ENCODE peak calls at places on chromosomes 7 and 10, in five cellular contexts. E is HepG2, A is mammary epithelial cell, R is hepatocyte, C is fibroblast of lung. M is an unnamed sample.

GRCh38 chr10:35552622-35553342 is 52.4 kb upstream of the GJD4 start:
- DNase-seq in E (no peak), A (peak; percentile 19), R (no peak), C (no peak), M (peak; percentile 36)

GRCh38 chr10:112146799-112147198 is 36.8 kb downstream of the GPAM start:
- DNase-seq in E (no peak), A (no peak), R (no peak), C (no peak), M (no peak)

GRCh38 chr7:34723866-34724490 is 66.0 kb downstream of the NPSR1 start:
- DNase-seq in E (no peak), A (no peak), R (no peak), C (no peak), M (no peak)

GRCh38 chr10:13518076-13518692 is 10.6 kb downstream of the BEND7 start:
- DNase-seq in E (no peak), A (no peak), R (peak; percentile 56), C (peak; percentile 27), M (no peak)

GRCh38 chr10:72260588-72261322 is 13.0 kb upstream of the DDIT4 start:
- DNase-seq in E (peak; percentile 88), A (peak; percentile 98), R (peak; percentile 96), C (peak; percentile 99), M (peak; percentile 77)

GRCh38 chr10:113692271-113692670 is 12.6 kb downstream of the CASP7 start:
- DNase-seq in E (no peak), A (no peak), R (no peak), C (no peak), M (no peak)

GRCh38 chr7:135789956-135790355 is 41.3 kb upstream of the FAM180A start:
- DNase-seq in E (no peak), A (no peak), R (no peak), C (no peak), M (peak; percentile 23)

GRCh38 chr10:86339226-86339865 is 27.2 kb downstream of the GRID1 start:
- DNase-seq in E (no peak), A (no peak), R (no peak), C (no peak), M (no peak)

GRCh38 chr7:104962781-104963180 is 51.2 kb upstream of the KMT2E start:
- DNase-seq in E (no peak), A (peak; percentile 97), R (no peak), C (no peak), M (peak; percentile 51)

GRCh38 chr10:70656489-70656888 is 15.8 kb upstream of the ADAMTS14 start:
- DNase-seq in E (no peak), A (peak; percentile 99), R (peak; percentile 51), C (peak; percentile 97), M (peak; percentile 99)

GRCh38 chr7:151689196-151689971 is 169.7 kb upstream of the RHEB start:
- DNase-seq in E (no peak), A (peak; percentile 67), R (no peak), C (peak; percentile 28), M (no peak)

GRCh38 chr10:28367865-28368541 is 65.1 kb upstream of the MPP7 start:
- DNase-seq in E (no peak), A (no peak), R (no peak), C (no peak), M (no peak)

GRCh38 chr7:149877890-149878522 is 4.2 kb downstream of the ATP6V0E2 start:
- DNase-seq in E (no peak), A (no peak), R (no peak), C (no peak), M (no peak)

GRCh38 chr7:12949060-12950045 is 261.9 kb downstream of the ARL4A start:
- DNase-seq in E (peak; percentile 60), A (peak; percentile 38), R (no peak), C (peak; percentile 41), M (no peak)

GRCh38 chr10:113073549-113074189 is 123.6 kb downstream of the TCF7L2 start:
- DNase-seq in E (peak; percentile 91), A (no peak), R (peak; percentile 91), C (peak; percentile 97), M (peak; percentile 98)

GRCh38 chr7:43112941-43113621 is 634 bp downstream of the HECW1 start:
- DNase-seq in E (no peak), A (peak; percentile 37), R (peak; percentile 73), C (peak; percentile 63), M (peak; percentile 86)

GRCh38 chr10:87664276-87664687 is 4.6 kb downstream of the PAPSS2 start:
- DNase-seq in E (no peak), A (no peak), R (no peak), C (no peak), M (no peak)

GRCh38 chr7:32494946-32495297 is 367 bp upstream of the AVL9 start:
- DNase-seq in E (no peak), A (no peak), R (no peak), C (no peak), M (no peak)

GRCh38 chr7:32495298-32496051 is at the start of gene AVL9:
- DNase-seq in E (peak; percentile 91), A (peak; percentile 94), R (peak; percentile 98), C (peak; percentile 94), M (peak; percentile 99)

GRCh38 chr7:32490127-32490796 is at the start of gene LSM5:
- DNase-seq in E (peak; percentile 89), A (peak; percentile 92), R (peak; percentile 95), C (peak; percentile 96), M (peak; percentile 99)

DNA sequence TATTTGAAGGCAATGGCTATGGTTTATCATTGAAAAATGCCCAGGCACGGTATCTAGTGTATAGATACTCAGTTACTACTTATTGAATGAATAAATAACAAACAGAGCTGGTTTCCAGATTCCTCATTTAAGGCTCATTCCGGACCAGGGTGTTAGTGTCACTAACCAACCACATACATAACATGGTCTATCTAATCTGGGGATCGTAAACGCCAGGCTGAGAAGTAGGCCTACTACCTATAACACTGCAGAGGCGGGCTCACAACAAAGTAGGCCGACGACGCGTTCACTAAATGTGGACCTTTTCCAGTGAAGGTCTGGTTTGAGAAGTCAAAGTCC is 423 bp downstream of the LSM5 start:
- DNase-seq in E (peak; percentile 76), A (no peak), R (no peak), C (no peak), M (no peak)
- H2AFZ ChIP-seq in E (no peak overlapping the region), A (peak overlapping the region; percentile 93), R (peak overlapping the region; percentile 75), C (peak overlapping the region; percentile 89), M (peak overlapping the region; percentile 96)

GRCh38 chr10:115030483-115031200 is 62.5 kb upstream of the ATRNL1 start:
- DNase-seq in E (no peak), A (no peak), R (no peak), C (no peak), M (no peak)
- H2AFZ ChIP-seq in E (no peak overlapping the region), A (no peak overlapping the region), R (no peak overlapping the region), C (no peak overlapping the region), M (no peak overlapping the region)

GRCh38 chr7:130152270-130153141 is 52.7 kb downstream of the TMEM209 start:
- DNase-seq in E (no peak), A (no peak), R (no peak), C (no peak), M (peak; percentile 43)
- H2AFZ ChIP-seq in E (no peak overlapping the region), A (no peak overlapping the region), R (no peak overlapping the region), C (no peak overlapping the region), M (no peak overlapping the region)

GRCh38 chr10:44045020-44045419 is 339.9 kb downstream of the CXCL12 start:
- DNase-seq in E (no peak), A (no peak), R (no peak), C (no peak), M (no peak)

GRCh38 chr10:44047361-44047760 is 337.5 kb downstream of the CXCL12 start:
- DNase-seq in E (no peak), A (no peak), R (no peak), C (no peak), M (no peak)

GRCh38 chr10:44043646-44044368 is 341.1 kb downstream of the CXCL12 start:
- DNase-seq in E (no peak), A (no peak), R (no peak), C (no peak), M (no peak)

GRCh38 chr10:44044549-44044948 is 340.3 kb downstream of the CXCL12 start:
- DNase-seq in E (no peak), A (no peak), R (no peak), C (no peak), M (no peak)

DNA sequence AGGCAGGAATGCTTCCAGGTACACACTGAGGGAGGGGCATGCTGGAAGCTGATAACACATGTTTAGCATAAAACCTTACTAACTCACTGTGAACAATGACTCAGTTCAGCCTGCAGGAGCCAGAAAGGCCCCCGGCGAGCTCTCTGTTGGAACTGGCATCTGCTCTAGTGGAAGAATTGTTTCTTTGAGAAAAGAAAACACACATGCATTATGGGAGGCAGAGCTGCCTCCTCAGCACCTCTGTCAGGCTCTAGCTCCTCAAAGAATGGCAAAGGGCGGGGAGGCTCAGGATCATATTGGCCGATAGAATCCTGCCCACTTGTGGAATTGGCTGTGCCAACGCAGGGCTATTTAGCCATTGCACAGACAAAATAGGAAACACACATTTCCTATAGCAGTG is 338.3 kb downstream of the CXCL12 start:
- DNase-seq in E (no peak), A (peak; percentile 73), R (peak; percentile 32), C (no peak), M (peak; percentile 68)
- H2AFZ ChIP-seq in E (no peak overlapping the region), A (no peak overlapping the region), R (no peak overlapping the region), C (no peak overlapping the region), M (no peak overlapping the region)

GRCh38 chr10:123721441-123722049 is 55.4 kb downstream of the GPR26 start:
- DNase-seq in E (no peak), A (no peak), R (no peak), C (no peak), M (no peak)

GRCh38 chr10:123718544-123719060 is 52.4 kb downstream of the GPR26 start:
- DNase-seq in E (no peak), A (no peak), R (no peak), C (no peak), M (no peak)

GRCh38 chr10:123724747-123725146 is 58.6 kb downstream of the GPR26 start:
- DNase-seq in E (no peak), A (no peak), R (no peak), C (no peak), M (no peak)

GRCh38 chr10:123720536-123720935 is 54.4 kb downstream of the GPR26 start:
- DNase-seq in E (no peak), A (no peak), R (no peak), C (no peak), M (no peak)

GRCh38 chr10:123722351-123722750 is 56.2 kb downstream of the GPR26 start:
- DNase-seq in E (no peak), A (no peak), R (no peak), C (no peak), M (no peak)
- H2AFZ ChIP-seq in E (no peak overlapping the region), A (no peak overlapping the region), R (no peak overlapping the region), C (no peak overlapping the region), M (no peak overlapping the region)

GRCh38 chr7:139702811-139703467 is 74.9 kb downstream of the HIPK2 start:
- DNase-seq in E (no peak), A (no peak), R (no peak), C (peak; percentile 54), M (no peak)
- H2AFZ ChIP-seq in E (no peak overlapping the region), A (no peak overlapping the region), R (no peak overlapping the region), C (no peak overlapping the region), M (no peak overlapping the region)

DNA sequence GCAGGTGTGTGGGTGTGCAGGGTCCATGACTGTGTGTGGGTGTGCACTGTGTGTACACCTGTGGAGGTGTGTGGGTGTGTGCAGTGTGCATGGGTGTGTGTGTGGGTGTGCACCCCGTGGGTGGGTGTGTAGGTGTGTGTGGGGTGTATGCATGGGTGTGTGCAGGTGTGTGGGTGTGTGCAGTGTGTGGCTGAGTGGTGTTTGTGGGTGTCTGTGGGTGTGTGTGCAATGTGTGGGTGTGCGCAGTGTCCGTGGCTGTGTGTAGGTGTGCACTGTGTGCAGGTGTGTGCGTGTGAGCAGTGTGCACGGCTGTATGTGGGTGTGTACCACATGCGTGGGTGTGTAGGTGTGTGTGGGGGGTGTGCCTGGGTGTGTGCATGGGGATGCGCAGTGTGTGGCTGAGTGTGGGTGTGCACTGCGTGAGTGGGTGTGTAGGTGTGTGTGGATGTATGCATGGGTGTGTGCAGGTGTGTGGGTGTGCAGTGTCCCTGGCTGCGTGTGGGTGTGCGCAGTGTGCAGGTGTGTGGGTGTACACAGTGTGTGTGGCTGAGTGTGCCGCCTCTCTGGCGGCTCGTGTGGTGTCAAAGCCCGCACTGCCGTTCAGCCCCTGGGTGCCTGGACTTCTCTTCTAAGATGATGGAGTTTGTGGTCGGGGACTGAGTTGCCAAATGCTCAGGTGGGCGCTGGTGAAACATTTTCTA is 208.3 kb downstream of the DNAJB6 start:
- DNase-seq in E (no peak), A (no peak), R (no peak), C (no peak), M (no peak)
- H2AFZ ChIP-seq in E (no peak overlapping the region), A (no peak overlapping the region), R (no peak overlapping the region), C (no peak overlapping the region), M (no peak overlapping the region)